ENCODE peak calls at places on chromosome 17, in six cellular contexts. K is H54; Y is ACHN; U is posterior cingulate gyrus; B is fibroblast of villous mesenchyme; Q is activated T-helper 1 cell treated with anti-CD3 and anti-CD28 coated beads, Interleukin-2, amount 50 U/mL, for 16 hours. M is an unnamed sample.

GRCh38 chr17:48676963-48677558 is 45.3 kb downstream of the PRAC1 start:
- DNase-seq in K (no peak), Y (no peak), U (no peak), B (no peak), Q (no peak), M (no peak)

GRCh38 chr17:67606896-67607604 is 110.7 kb upstream of the NOL11 start:
- DNase-seq in K (no peak), Y (no peak), U (no peak), B (no peak), Q (no peak), M (no peak)

GRCh38 chr17:46950997-46951621 is 27.9 kb downstream of the RPRML start:
- DNase-seq in K (no peak), Y (no peak), U (peak; percentile 57), B (no peak), Q (no peak), M (no peak)

GRCh38 chr17:73340093-73340596 is 28.3 kb upstream of the CDC42EP4 start:
- DNase-seq in K (peak; percentile 93), Y (peak; percentile 92), U (no peak), B (peak; percentile 96), Q (no peak), M (no peak)

GRCh38 chr17:40331743-40332641 is 23.0 kb downstream of the RARA start:
- DNase-seq in K (peak; percentile 75), Y (peak; percentile 60), U (no peak), B (peak; percentile 52), Q (no peak), M (no peak)

GRCh38 chr17:63425478-63425877 is 20.6 kb downstream of the CYB561 start:
- DNase-seq in K (peak; percentile 83), Y (peak; percentile 76), U (peak; percentile 70), B (peak; percentile 84), Q (peak; percentile 33), M (peak; percentile 59)

GRCh38 chr17:78806451-78806850 is 24.4 kb upstream of the CYTH1 start:
- DNase-seq in K (no peak), Y (no peak), U (no peak), B (no peak), Q (no peak), M (no peak)

GRCh38 chr17:8632087-8632486 is 1.6 kb upstream of the MYH10 start:
- DNase-seq in K (no peak), Y (no peak), U (no peak), B (no peak), Q (no peak), M (no peak)

GRCh38 chr17:4643676-4644075 is 2.2 kb upstream of the ALOX15 start:
- DNase-seq in K (no peak), Y (no peak), U (no peak), B (no peak), Q (no peak), M (no peak)

GRCh38 chr17:39737761-39738567 is at the start of gene GRB7:
- DNase-seq in K (no peak), Y (peak; percentile 75), U (no peak), B (no peak), Q (no peak), M (no peak)

GRCh38 chr17:4444782-4445473 is 11.2 kb downstream of the SPNS3 start:
- DNase-seq in K (peak; percentile 84), Y (peak; percentile 93), U (peak; percentile 22), B (no peak), Q (no peak), M (no peak)

GRCh38 chr17:45087496-45087975 is 26.4 kb downstream of the NMT1 start:
- DNase-seq in K (no peak), Y (no peak), U (no peak), B (peak; percentile 37), Q (no peak), M (no peak)

GRCh38 chr17:13671771-13672170 is 70.0 kb upstream of the HS3ST3A1 start:
- DNase-seq in K (peak; percentile 60), Y (no peak), U (no peak), B (no peak), Q (no peak), M (no peak)